ENCODE peak calls at places on chromosomes 13 and 19, in five cellular contexts. One of them, this sample, is unnamed.

GRCh38 chr13:57624565-57625435 is 6.7 kb upstream of the PCDH17 start:
- DNase-seq in HS-27A: peak; percentile 8
- DNase-seq in frontal cortex: no peak
- DNase-seq in GM12864: no peak
- DNase-seq in choroid plexus epithelial cell: peak; percentile 75
- DNase-seq in this sample: peak; percentile 79

GRCh38 chr19:51837145-51837544 is 42.2 kb downstream of the FPR3 start:
- DNase-seq in GM12864: no peak
- DNase-seq in choroid plexus epithelial cell: no peak
- DNase-seq in HS-27A: no peak
- DNase-seq in frontal cortex: no peak
- DNase-seq in this sample: no peak

GRCh38 chr13:85565652-85566051 is 233.6 kb downstream of the SLITRK6 start:
- DNase-seq in HS-27A: no peak
- DNase-seq in frontal cortex: no peak
- DNase-seq in GM12864: no peak
- DNase-seq in choroid plexus epithelial cell: peak; percentile 18
- DNase-seq in this sample: no peak

GRCh38 chr19:34480491-34480890 is 1.1 kb upstream of the WTIP start:
- DNase-seq in GM12864: no peak
- DNase-seq in HS-27A: no peak
- DNase-seq in frontal cortex: no peak
- DNase-seq in choroid plexus epithelial cell: no peak
- DNase-seq in this sample: no peak

GRCh38 chr19:7916137-7916907 is 1.7 kb downstream of the TGFBR3L start:
- DNase-seq in frontal cortex: no peak
- DNase-seq in HS-27A: no peak
- DNase-seq in choroid plexus epithelial cell: no peak
- DNase-seq in GM12864: no peak
- DNase-seq in this sample: no peak

GRCh38 chr13:114002771-114003321 is 29.0 kb upstream of the C13orf46 start:
- DNase-seq in GM12864: no peak
- DNase-seq in frontal cortex: no peak
- DNase-seq in choroid plexus epithelial cell: no peak
- DNase-seq in HS-27A: no peak
- DNase-seq in this sample: no peak

GRCh38 chr19:45202637-45203036 is 24.1 kb downstream of the BLOC1S3 start:
- DNase-seq in choroid plexus epithelial cell: no peak
- DNase-seq in GM12864: no peak
- DNase-seq in frontal cortex: no peak
- DNase-seq in HS-27A: no peak
- DNase-seq in this sample: no peak

GRCh38 chr19:9250630-9251029 is at the start of gene OR7E24:
- DNase-seq in HS-27A: no peak
- DNase-seq in frontal cortex: no peak
- DNase-seq in choroid plexus epithelial cell: no peak
- DNase-seq in GM12864: no peak
- DNase-seq in this sample: no peak

GRCh38 chr13:50969691-50970090 is 60.1 kb downstream of the RNASEH2B start:
- DNase-seq in choroid plexus epithelial cell: peak; percentile 26
- DNase-seq in frontal cortex: no peak
- DNase-seq in HS-27A: no peak
- DNase-seq in GM12864: no peak
- DNase-seq in this sample: peak; percentile 6

GRCh38 chr19:23762884-23763711 is 4.4 kb upstream of the ZNF681 start:
- DNase-seq in choroid plexus epithelial cell: peak; percentile 71
- DNase-seq in frontal cortex: peak; percentile 51
- DNase-seq in HS-27A: no peak
- DNase-seq in GM12864: peak; percentile 38
- DNase-seq in this sample: peak; percentile 65

GRCh38 chr19:33040994-33041827 is 23.5 kb downstream of the RHPN2 start:
- DNase-seq in GM12864: no peak
- DNase-seq in HS-27A: no peak
- DNase-seq in frontal cortex: no peak
- DNase-seq in choroid plexus epithelial cell: peak; percentile 26
- DNase-seq in this sample: peak; percentile 35

GRCh38 chr19:46992699-46993535 is 26.7 kb upstream of the NPAS1 start:
- DNase-seq in choroid plexus epithelial cell: no peak
- DNase-seq in frontal cortex: no peak
- DNase-seq in GM12864: no peak
- DNase-seq in HS-27A: no peak
- DNase-seq in this sample: peak; percentile 82

GRCh38 chr13:79648191-79648590 is 167.2 kb downstream of the NDFIP2 start:
- DNase-seq in HS-27A: no peak
- DNase-seq in frontal cortex: no peak
- DNase-seq in choroid plexus epithelial cell: no peak
- DNase-seq in GM12864: no peak
- DNase-seq in this sample: no peak

This sample was measured in dermis blood vessel endothelial cell.